ENCODE peak calls at places on chromosomes 7 and 10, in eight cellular contexts. E is heart left ventricle; A is PC-3; B is CD8-positive, alpha-beta memory T cell; Q is Panc1; Y is aorta; F is sigmoid colon; V is small intestine. T is an unnamed sample. For H3K4me1 and H3K36me3, the result is how much of the 10 kb centered on the place peaks cover.

GRCh38 chr7:114182837-114183236 is 231.8 kb upstream of the FOXP2 start:
- DNase-seq in Q (no peak), Y (no peak), F (no peak), B (no peak), V (peak), E (no peak), A (no peak), T (no peak)

GRCh38 chr7:17371656-17372524 is 73.4 kb downstream of the AHR start:
- DNase-seq in V (peak), E (no peak), F (no peak), B (no peak), A (peak), Q (peak), Y (no peak), T (no peak)

GRCh38 chr7:129066290-129067131 is 11.6 kb upstream of the TNPO3 start:
- DNase-seq in V (no peak), Y (no peak), Q (no peak), F (no peak), B (no peak), E (no peak), A (peak), T (no peak)

GRCh38 chr7:81226234-81226633 is 307.4 kb upstream of the SEMA3C start:
- DNase-seq in A (no peak), B (no peak), E (no peak), V (no peak), Q (no peak), F (no peak), Y (no peak), T (no peak)

GRCh38 chr7:69218634-69219033 is 379.6 kb upstream of the AUTS2 start:
- DNase-seq in B (no peak), Q (no peak), V (no peak), Y (no peak), A (no peak), E (no peak), F (no peak), T (no peak)

GRCh38 chr7:142583424-142583823 is 165.8 kb upstream of the PRSS1 start:
- DNase-seq in Y (no peak), E (no peak), V (no peak), B (no peak), Q (peak), F (no peak), A (peak), T (no peak)

GRCh38 chr7:20141666-20142065 is 75.5 kb downstream of the MACC1 start:
- DNase-seq in V (no peak), Y (no peak), E (no peak), Q (no peak), F (no peak), B (no peak), A (no peak), T (no peak)

GRCh38 chr7:922334-923107 is 32.0 kb downstream of the ADAP1 start:
- DNase-seq in V (no peak), F (peak), A (no peak), E (peak), B (peak), Y (peak), Q (no peak), T (no peak)

GRCh38 chr7:17302575-17303142 is 4.2 kb downstream of the AHR start:
- DNase-seq in F (no peak), B (no peak), V (no peak), A (peak), Q (no peak), Y (no peak), E (no peak), T (peak)

GRCh38 chr10:55311823-55312431 is 510.9 kb upstream of the PCDH15 start:
- DNase-seq in F (no peak), V (no peak), A (peak), B (no peak), E (no peak), Y (no peak), Q (no peak), T (no peak)

GRCh38 chr7:82805527-82805960 is 357.1 kb downstream of the PCLO start:
- DNase-seq in E (no peak), V (no peak), F (no peak), B (no peak), A (peak), Q (peak), Y (no peak), T (no peak)

GRCh38 chr7:134587736-134588135 is 38.8 kb downstream of the AKR1B15 start:
- DNase-seq in E (no peak), F (no peak), B (no peak), Q (no peak), V (no peak), A (no peak), Y (no peak), T (no peak)

GRCh38 chr7:138911007-138911406 is 70.2 kb downstream of the KIAA1549 start:
- DNase-seq in E (no peak), V (peak), A (no peak), F (no peak), Q (no peak), B (no peak), Y (no peak), T (no peak)

GRCh38 chr10:89371987-89372386 is 5.9 kb upstream of the IFIT1B start:
- DNase-seq in V (no peak), B (no peak), A (no peak), Q (no peak), F (no peak), E (no peak), Y (no peak), T (no peak)
- H3K4me3 ChIP-seq in V (no peak), B (no peak), A (no peak), Q (no peak), F (no peak), E (no peak), Y (no peak), T (no peak)

GRCh38 chr10:484925-485661 is 204.4 kb downstream of the DIP2C start:
- DNase-seq in F (no peak), A (peak), V (no peak), Y (no peak), B (peak), Q (no peak), E (no peak), T (peak)
- H3K4me1 ChIP-seq in F (under half), A (under half), V (under half), Y (under half), B (under half), Q (under half), E (under half), T (under half)

GRCh38 chr7:43648725-43649406 is 66.0 kb downstream of the STK17A start:
- DNase-seq in Y (peak), F (no peak), A (peak), B (peak), Q (no peak), E (no peak), V (peak), T (peak)

GRCh38 chr7:43645699-43646226 is 62.9 kb downstream of the STK17A start:
- DNase-seq in E (no peak), Q (no peak), Y (no peak), B (no peak), V (no peak), F (no peak), A (no peak), T (no peak)

GRCh38 chr7:43647772-43648643 is 65.1 kb downstream of the STK17A start:
- DNase-seq in F (peak), Q (peak), A (peak), Y (peak), V (no peak), E (peak), B (peak), T (no peak)

GRCh38 chr7:43646603-43647313 is 63.9 kb downstream of the STK17A start:
- DNase-seq in E (no peak), F (no peak), A (peak), V (no peak), Y (no peak), B (no peak), Q (no peak), T (no peak)

GRCh38 chr7:43647314-43647691 is 64.4 kb downstream of the STK17A start:
- DNase-seq in V (no peak), F (no peak), B (no peak), Y (peak), Q (no peak), E (no peak), A (no peak), T (no peak)
- H3K36me3 ChIP-seq in V (under half), F (under half), B (under half), Y (under half), Q (under half), E (under half), A (under half), T (under half)

GRCh38 chr7:31228957-31229356 is 111.6 kb downstream of the NEUROD6 start:
- DNase-seq in Y (no peak), A (no peak), Q (no peak), B (no peak), E (no peak), F (no peak), V (no peak), T (no peak)
- H3K4me3 ChIP-seq in Y (no peak), A (no peak), Q (no peak), B (no peak), E (no peak), F (no peak), V (no peak), T (no peak)

DNA sequence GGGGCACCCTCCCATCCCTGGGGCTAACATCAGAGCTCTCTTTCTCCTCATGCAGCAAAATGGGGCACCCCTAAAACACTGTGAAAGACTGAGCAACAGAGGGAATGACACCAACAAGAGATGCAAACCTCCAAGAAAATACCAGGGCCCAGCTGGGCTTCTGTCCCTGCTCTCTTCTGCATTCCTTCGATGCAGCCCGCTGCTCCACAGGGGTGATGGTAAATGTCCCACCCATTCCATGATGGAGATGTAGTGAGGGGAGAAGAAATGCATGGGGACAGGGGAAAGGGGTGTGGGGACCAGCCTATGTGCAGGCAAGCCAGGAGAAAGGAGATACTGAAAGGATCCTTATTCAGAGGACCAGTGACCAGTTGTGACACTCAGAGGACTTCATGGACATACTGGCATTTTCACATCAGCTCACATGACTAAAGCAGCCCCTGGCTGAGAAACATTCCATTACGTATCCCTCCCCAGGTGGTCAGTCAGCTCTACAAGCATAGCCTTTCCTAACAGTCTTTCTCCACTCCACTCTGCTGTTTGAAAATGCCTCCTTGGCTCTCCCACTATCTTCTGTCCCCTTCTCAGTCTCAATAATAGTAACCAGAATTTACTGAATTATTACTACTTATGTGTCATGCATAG is 13.3 kb downstream of the SORBS1 start:
- DNase-seq in A (no peak), V (no peak), E (no peak), Q (no peak), F (no peak), Y (no peak), B (no peak), T (no peak)
- H3K4me1 ChIP-seq in A (under half), V (under half), E (half or more), Q (under half), F (under half), Y (under half), B (under half), T (under half)

DNA sequence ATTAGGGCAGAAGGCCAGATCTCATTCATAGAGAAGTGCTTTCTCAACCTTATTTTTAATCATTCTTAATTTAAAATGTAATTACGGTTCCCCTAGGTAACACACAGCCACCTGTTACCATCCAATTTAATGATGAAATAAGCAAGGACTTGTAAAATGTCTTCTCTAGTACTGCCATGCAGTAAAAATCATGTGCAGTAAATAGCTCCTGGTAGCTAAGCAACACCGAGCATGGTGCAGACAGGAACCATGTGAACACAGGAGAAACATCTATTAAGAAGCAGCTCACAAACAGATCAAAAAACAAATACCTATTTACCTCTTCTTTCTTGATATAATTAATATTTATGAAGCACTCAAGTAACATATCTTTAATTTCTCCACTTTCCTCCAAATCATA is 15.1 kb downstream of the NCAPG2 start:
- DNase-seq in B (no peak), F (no peak), Y (no peak), Q (no peak), E (no peak), V (no peak), A (no peak), T (no peak)
- H3K36me3 ChIP-seq in B (under half), F (under half), Y (under half), Q (under half), E (half or more), V (under half), A (half or more), T (under half)